ENCODE peak calls at places on chromosomes 6 and 20, in five cellular contexts. F is heart left ventricle, H is HCT116, S is IMR-90, P is testis. D is an unnamed sample.

GRCh38 chr6:94026575-94026974 is 607.2 kb upstream of the EPHA7 start:
- DNase-seq in S (no peak), H (no peak), F (no peak), P (no peak), D (no peak)

GRCh38 chr6:18213439-18213838 is 50.9 kb downstream of the DEK start:
- DNase-seq in P (no peak), H (no peak), S (no peak), F (no peak), D (no peak)

GRCh38 chr20:41344938-41345728 is 4.5 kb downstream of the LPIN3 start:
- DNase-seq in P (no peak), H (no peak), S (no peak), F (no peak), D (no peak)

GRCh38 chr6:98839788-98840361 is 5.5 kb downstream of the POU3F2 start:
- DNase-seq in S (peak), F (no peak), P (no peak), H (no peak), D (no peak)

GRCh38 chr6:159844737-159845645 is 44.9 kb downstream of the PNLDC1 start:
- DNase-seq in P (no peak), S (no peak), F (no peak), H (no peak), D (no peak)

GRCh38 chr6:167510648-167511047 is 185.8 kb downstream of the TTLL2 start:
- DNase-seq in P (no peak), H (no peak), F (no peak), S (no peak), D (no peak)

GRCh38 chr6:103769431-103769830 is 1090.3 kb downstream of the HACE1 start:
- DNase-seq in F (no peak), H (no peak), P (no peak), S (no peak), D (no peak)

GRCh38 chr6:3825851-3826581 is 23.2 kb upstream of the FAM50B start:
- DNase-seq in F (peak), H (peak), S (peak), P (peak), D (peak)

GRCh38 chr20:36101201-36101600 is 53.3 kb upstream of the EPB41L1 start:
- DNase-seq in S (no peak), H (no peak), P (no peak), F (no peak), D (no peak)

GRCh38 chr20:20083796-20084195 is 31.5 kb downstream of the CFAP61 start:
- DNase-seq in S (peak), F (no peak), H (peak), P (no peak), D (peak)

GRCh38 chr6:40930555-40930954 is 108.5 kb downstream of the UNC5CL start:
- DNase-seq in H (no peak), F (no peak), P (peak), S (peak), D (no peak)

GRCh38 chr6:422423-423061 is 31.0 kb downstream of the IRF4 start:
- DNase-seq in S (peak), F (no peak), P (no peak), H (no peak), D (peak)

GRCh38 chr6:33737267-33738026 is 9.3 kb downstream of the IP6K3 start:
- DNase-seq in S (no peak), P (no peak), H (no peak), F (peak), D (no peak)

GRCh38 chr6:154468760-154469159 is 41.7 kb downstream of the CNKSR3 start:
- DNase-seq in P (no peak), S (no peak), H (no peak), F (no peak), D (no peak)

GRCh38 chr6:148431840-148432239 is 89.2 kb downstream of the SASH1 start:
- DNase-seq in S (no peak), H (no peak), F (no peak), P (no peak), D (no peak)

GRCh38 chr20:50283922-50284810 is 93.5 kb downstream of the CEBPB start:
- DNase-seq in P (no peak), F (no peak), H (peak), S (peak), D (peak)

GRCh38 chr20:57198359-57199072 is 67.9 kb downstream of the BMP7 start:
- DNase-seq in P (no peak), F (no peak), S (no peak), H (no peak), D (no peak)

GRCh38 chr6:33082702-33083101 is 6.9 kb downstream of the HLA-DPB1 start:
- DNase-seq in F (no peak), P (peak), H (peak), S (peak), D (no peak)

GRCh38 chr20:10297684-10298240 is 79.1 kb downstream of the SNAP25 start:
- DNase-seq in F (no peak), P (no peak), S (peak), H (no peak), D (no peak)

GRCh38 chr20:481167-481566 is 18.8 kb upstream of the TBC1D20 start:
- DNase-seq in F (no peak), S (no peak), P (no peak), H (no peak), D (no peak)

GRCh38 chr6:3687847-3688246 is 63.7 kb downstream of the PXDC1 start:
- DNase-seq in S (no peak), H (no peak), F (no peak), P (no peak), D (no peak)

GRCh38 chr6:80540700-80541099 is 434.2 kb downstream of the BCKDHB start:
- DNase-seq in F (no peak), P (no peak), H (no peak), S (peak), D (peak)

GRCh38 chr6:130787726-130788500 is 39.3 kb upstream of the SMLR1 start:
- DNase-seq in H (no peak), F (no peak), P (no peak), S (no peak), D (no peak)

GRCh38 chr6:105317607-105318533 is 85.0 kb downstream of the PREP start:
- DNase-seq in P (peak), F (no peak), S (no peak), H (peak), D (no peak)

GRCh38 chr6:25494469-25494868 is 157.5 kb upstream of the SCGN start:
- DNase-seq in H (no peak), F (no peak), S (no peak), P (no peak), D (no peak)

DNA sequence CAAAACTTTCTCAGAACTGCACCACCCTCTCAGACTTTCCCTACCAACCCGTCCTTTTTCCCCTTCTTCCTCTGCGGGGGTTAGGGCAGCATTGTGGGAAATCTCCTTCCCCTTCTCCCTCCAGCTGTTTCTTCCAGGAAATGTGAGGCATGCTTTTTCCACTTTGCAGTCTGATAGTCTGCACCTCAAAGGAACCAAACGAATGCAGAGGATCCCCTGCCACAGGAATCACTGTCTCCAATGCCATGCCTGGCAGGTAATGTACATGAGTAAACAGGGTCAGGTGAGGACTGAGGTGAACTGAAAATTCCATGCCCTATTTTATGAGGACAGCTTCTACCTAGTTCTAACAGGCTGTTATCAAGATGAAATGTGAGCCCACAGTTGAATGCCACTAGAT is 218.4 kb downstream of the BCAS1 start:
- DNase-seq in H (no peak), S (no peak), F (no peak), P (no peak), D (no peak)
- H3K27ac ChIP-seq in H (no peak), S (no peak), F (no peak), P (no peak), D (no peak)

DNA sequence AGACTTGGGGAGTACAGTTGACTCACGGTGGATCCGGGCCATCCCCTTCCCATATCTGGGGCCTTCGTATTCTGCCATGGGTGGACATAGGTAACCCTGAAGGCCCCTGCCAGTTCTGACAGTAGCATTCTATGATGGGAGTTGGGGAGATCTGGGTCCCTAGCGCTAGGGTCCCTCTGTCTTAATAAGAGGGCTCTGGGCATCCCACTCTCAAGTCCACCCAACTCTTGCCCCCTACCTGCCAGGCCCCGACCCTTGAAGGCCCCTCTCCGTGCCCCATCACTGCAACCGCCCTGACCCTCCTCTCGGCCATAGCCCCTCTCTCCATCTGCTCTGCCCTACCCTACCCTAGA is 6.5 kb upstream of the CAPN11 start:
- DNase-seq in F (no peak), S (no peak), H (no peak), P (no peak), D (no peak)
- TF ChIP-seq CTCF in F (peak), S (no peak), H (peak), P (no peak), D (peak)

DNA sequence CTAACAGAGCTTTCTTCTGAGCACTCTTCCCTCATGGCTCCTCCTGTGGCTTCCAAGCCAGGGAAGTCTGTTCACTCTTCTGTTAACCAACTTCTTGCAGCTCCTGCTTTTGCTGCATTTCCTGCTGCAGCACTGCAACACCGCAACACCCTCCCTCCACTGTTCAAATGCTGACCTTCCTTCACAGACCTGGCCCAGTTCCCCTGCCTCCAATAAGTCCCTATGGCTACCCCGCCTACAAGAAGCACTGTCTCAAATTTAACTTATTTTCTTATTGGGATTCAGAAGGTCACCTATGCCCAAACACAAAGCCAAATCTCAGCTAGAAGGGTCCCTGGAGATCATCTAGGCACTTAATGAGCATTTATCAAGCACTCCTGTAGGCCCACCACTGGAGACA is 44.6 kb downstream of the ELMO2 start:
- DNase-seq in S (no peak), H (no peak), P (no peak), F (no peak), D (no peak)
- H3K27ac ChIP-seq in S (no peak), H (no peak), P (no peak), F (no peak), D (peak)

DNA sequence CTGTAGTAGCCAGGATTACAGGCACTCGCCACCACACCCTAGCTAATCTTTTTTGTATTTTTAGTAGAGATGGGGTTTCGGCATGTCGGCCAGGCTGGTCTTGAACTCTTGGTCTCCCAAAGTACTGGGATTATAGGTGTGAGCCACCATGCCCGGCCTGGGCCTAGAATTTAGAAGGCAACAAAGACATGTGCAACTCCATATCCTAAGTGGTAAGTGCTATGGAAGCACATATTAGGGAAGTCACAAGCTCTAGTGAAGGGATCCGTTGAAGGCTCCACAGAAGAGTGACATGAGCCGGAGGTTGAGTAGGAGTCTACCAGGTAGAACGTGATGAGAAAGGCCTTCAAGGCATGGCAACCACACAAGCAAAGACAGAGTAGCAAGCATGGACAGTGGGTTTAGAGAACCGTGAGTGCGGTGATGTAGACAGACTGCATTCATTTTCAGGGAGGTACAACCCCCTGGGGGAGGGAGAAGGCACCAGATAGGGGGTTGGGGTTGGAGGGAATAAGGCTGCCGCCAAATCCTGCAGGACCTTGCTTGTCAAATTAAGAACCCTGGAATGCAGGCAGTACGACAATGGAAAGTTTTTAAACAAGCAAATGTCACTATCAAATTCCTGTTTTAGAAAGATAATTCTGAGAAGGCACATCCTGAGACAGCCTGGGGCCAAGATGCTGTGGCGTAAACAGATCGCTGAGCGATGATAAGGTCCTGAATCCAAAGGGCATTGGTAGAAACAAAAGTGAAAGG is 50.2 kb downstream of the ARHGAP18 start:
- DNase-seq in P (peak), H (no peak), F (no peak), S (peak), D (no peak)
- TF ChIP-seq CTCF in P (no peak), H (no peak), F (no peak), S (no peak), D (no peak)

GRCh38 chr6:139523986-139524385 is 149.5 kb upstream of the CITED2 start:
- DNase-seq in F (no peak), H (no peak), S (no peak), P (no peak), D (no peak)
- H3K27ac ChIP-seq in F (no peak), H (no peak), S (no peak), P (no peak), D (no peak)

DNA sequence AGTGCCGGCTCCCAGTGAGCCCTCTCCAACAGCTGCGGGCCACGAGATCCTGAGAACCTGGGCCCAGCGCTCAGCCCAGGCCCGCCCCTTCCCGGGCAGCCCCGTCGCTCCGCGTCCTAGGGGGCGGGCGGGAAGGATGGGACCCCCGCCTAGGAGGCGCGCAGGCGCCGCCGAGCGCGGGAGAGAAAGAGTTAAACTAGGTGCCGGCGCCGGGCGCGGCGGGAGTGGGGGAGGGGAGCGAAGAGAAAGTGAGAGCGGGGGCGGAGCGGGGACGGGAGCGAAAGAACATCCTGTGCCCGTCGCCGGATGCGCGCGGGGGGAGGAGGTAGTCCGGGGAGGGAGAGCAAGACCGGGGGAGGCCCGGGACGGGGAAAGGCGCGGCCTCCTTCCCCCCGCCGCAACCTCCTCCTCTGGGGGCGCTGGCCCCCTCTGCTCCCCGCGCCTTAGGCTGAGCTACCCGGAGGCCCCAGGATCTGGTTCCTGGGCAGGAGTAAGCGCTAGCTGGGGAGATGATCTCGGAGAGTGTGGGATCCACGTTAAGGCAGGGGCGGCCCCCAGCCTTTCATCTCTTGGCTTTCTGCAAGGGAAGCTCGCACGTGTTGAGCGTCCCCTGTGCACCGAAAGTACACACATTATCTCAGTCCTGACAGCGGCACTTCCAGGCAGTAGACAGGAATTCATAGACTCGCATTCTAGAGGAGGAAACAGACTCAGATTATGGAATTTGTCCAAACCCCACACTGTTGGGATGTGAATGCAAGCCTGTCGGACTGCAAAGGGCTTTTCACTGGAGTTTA is 4.9 kb upstream of the ARMC12 start:
- DNase-seq in P (peak), H (no peak), S (peak), F (peak), D (peak)
- TF ChIP-seq CTCF in P (peak), H (no peak), S (no peak), F (peak), D (peak)

GRCh38 chr6:123808556-123808955 is 4.9 kb downstream of the NKAIN2 start:
- DNase-seq in F (no peak), P (no peak), H (no peak), S (no peak), D (peak)

GRCh38 chr6:123812621-123813020 is 9.0 kb downstream of the NKAIN2 start:
- DNase-seq in F (no peak), P (no peak), H (no peak), S (no peak), D (no peak)

GRCh38 chr6:123810948-123811347 is 7.3 kb downstream of the NKAIN2 start:
- DNase-seq in S (no peak), H (no peak), F (no peak), P (no peak), D (no peak)

GRCh38 chr6:123811378-123811777 is 7.7 kb downstream of the NKAIN2 start:
- DNase-seq in F (no peak), S (no peak), H (no peak), P (no peak), D (no peak)

GRCh38 chr6:123810214-123810613 is 6.5 kb downstream of the NKAIN2 start:
- DNase-seq in H (no peak), P (no peak), S (no peak), F (no peak), D (peak)
- H3K27ac ChIP-seq in H (no peak), P (no peak), S (no peak), F (no peak), D (no peak)